ENCODE peak calls at places on chromosomes 3 and 15, in nine cellular contexts. One of them, this sample, is unnamed.

GRCh38 chr3:101381809-101382208 is 61.4 kb upstream of the IMPG2 start:
- DNase-seq in heart right ventricle: no peak
- DNase-seq in right lobe of liver: no peak
- DNase-seq in PC-3: peak
- DNase-seq in uterus: no peak
- DNase-seq in dorsolateral prefrontal cortex: no peak
- DNase-seq in tibial artery: no peak
- DNase-seq in coronary artery: no peak
- DNase-seq in GM23338: peak
- DNase-seq in this sample: no peak

GRCh38 chr3:30752961-30753360 is 141.5 kb downstream of the GADL1 start:
- DNase-seq in heart right ventricle: no peak
- DNase-seq in right lobe of liver: peak
- DNase-seq in PC-3: peak
- DNase-seq in uterus: no peak
- DNase-seq in dorsolateral prefrontal cortex: no peak
- DNase-seq in tibial artery: peak
- DNase-seq in coronary artery: no peak
- DNase-seq in GM23338: no peak
- DNase-seq in this sample: no peak

GRCh38 chr3:101066776-101067175 is 73.6 kb upstream of the ABI3BP start:
- DNase-seq in heart right ventricle: no peak
- DNase-seq in right lobe of liver: no peak
- DNase-seq in PC-3: peak
- DNase-seq in uterus: no peak
- DNase-seq in dorsolateral prefrontal cortex: no peak
- DNase-seq in tibial artery: no peak
- DNase-seq in coronary artery: no peak
- DNase-seq in GM23338: no peak
- DNase-seq in this sample: no peak

GRCh38 chr15:36594556-36595090 is 15.2 kb downstream of the CDIN1 start:
- DNase-seq in heart right ventricle: no peak
- DNase-seq in right lobe of liver: no peak
- DNase-seq in PC-3: peak
- DNase-seq in uterus: no peak
- DNase-seq in dorsolateral prefrontal cortex: no peak
- DNase-seq in tibial artery: no peak
- DNase-seq in coronary artery: no peak
- DNase-seq in GM23338: no peak
- DNase-seq in this sample: no peak

GRCh38 chr3:149609595-149609994 is 48.2 kb downstream of the WWTR1 start:
- DNase-seq in heart right ventricle: no peak
- DNase-seq in right lobe of liver: no peak
- DNase-seq in PC-3: no peak
- DNase-seq in uterus: no peak
- DNase-seq in dorsolateral prefrontal cortex: no peak
- DNase-seq in tibial artery: no peak
- DNase-seq in coronary artery: no peak
- DNase-seq in GM23338: no peak
- DNase-seq in this sample: peak

GRCh38 chr3:125165948-125166553 is 46.5 kb downstream of the SLC12A8 start:
- DNase-seq in heart right ventricle: no peak
- DNase-seq in right lobe of liver: no peak
- DNase-seq in PC-3: no peak
- DNase-seq in uterus: no peak
- DNase-seq in dorsolateral prefrontal cortex: no peak
- DNase-seq in tibial artery: no peak
- DNase-seq in coronary artery: no peak
- DNase-seq in GM23338: peak
- DNase-seq in this sample: no peak

GRCh38 chr3:195859061-195859845 is 47.5 kb upstream of the MUC4 start:
- DNase-seq in heart right ventricle: peak
- DNase-seq in right lobe of liver: peak
- DNase-seq in PC-3: peak
- DNase-seq in uterus: peak
- DNase-seq in dorsolateral prefrontal cortex: peak
- DNase-seq in tibial artery: peak
- DNase-seq in coronary artery: no peak
- DNase-seq in GM23338: peak
- DNase-seq in this sample: peak

GRCh38 chr15:74907277-74907870 is 723 bp upstream of the FAM219B start:
- DNase-seq in heart right ventricle: peak
- DNase-seq in right lobe of liver: no peak
- DNase-seq in PC-3: no peak
- DNase-seq in uterus: no peak
- DNase-seq in dorsolateral prefrontal cortex: no peak
- DNase-seq in tibial artery: no peak
- DNase-seq in coronary artery: no peak
- DNase-seq in GM23338: no peak
- DNase-seq in this sample: no peak

GRCh38 chr3:158105710-158106438 is at the start of gene SHOX2:
- DNase-seq in heart right ventricle: peak
- DNase-seq in right lobe of liver: peak
- DNase-seq in PC-3: no peak
- DNase-seq in uterus: peak
- DNase-seq in dorsolateral prefrontal cortex: no peak
- DNase-seq in tibial artery: peak
- DNase-seq in coronary artery: no peak
- DNase-seq in GM23338: peak
- DNase-seq in this sample: no peak

GRCh38 chr15:73326157-73326556 is 42.6 kb downstream of the HCN4 start:
- DNase-seq in heart right ventricle: no peak
- DNase-seq in right lobe of liver: peak
- DNase-seq in PC-3: no peak
- DNase-seq in uterus: no peak
- DNase-seq in dorsolateral prefrontal cortex: no peak
- DNase-seq in tibial artery: no peak
- DNase-seq in coronary artery: no peak
- DNase-seq in GM23338: no peak
- DNase-seq in this sample: no peak

GRCh38 chr15:73323956-73324355 is 44.8 kb downstream of the HCN4 start:
- DNase-seq in heart right ventricle: no peak
- DNase-seq in right lobe of liver: peak
- DNase-seq in PC-3: no peak
- DNase-seq in uterus: no peak
- DNase-seq in dorsolateral prefrontal cortex: no peak
- DNase-seq in tibial artery: no peak
- DNase-seq in coronary artery: no peak
- DNase-seq in GM23338: no peak
- DNase-seq in this sample: no peak

GRCh38 chr15:73323374-73323955 is 45.3 kb downstream of the HCN4 start:
- DNase-seq in heart right ventricle: no peak
- DNase-seq in right lobe of liver: peak
- DNase-seq in PC-3: no peak
- DNase-seq in uterus: no peak
- DNase-seq in dorsolateral prefrontal cortex: no peak
- DNase-seq in tibial artery: no peak
- DNase-seq in coronary artery: no peak
- DNase-seq in GM23338: no peak
- DNase-seq in this sample: no peak

GRCh38 chr15:73324496-73325170 is 44.1 kb downstream of the HCN4 start:
- DNase-seq in heart right ventricle: no peak
- DNase-seq in right lobe of liver: peak
- DNase-seq in PC-3: no peak
- DNase-seq in uterus: no peak
- DNase-seq in dorsolateral prefrontal cortex: no peak
- DNase-seq in tibial artery: no peak
- DNase-seq in coronary artery: no peak
- DNase-seq in GM23338: no peak
- DNase-seq in this sample: no peak

GRCh38 chr15:73325191-73325980 is 43.4 kb downstream of the HCN4 start:
- DNase-seq in heart right ventricle: no peak
- DNase-seq in right lobe of liver: peak
- DNase-seq in PC-3: no peak
- DNase-seq in uterus: no peak
- DNase-seq in dorsolateral prefrontal cortex: no peak
- DNase-seq in tibial artery: no peak
- DNase-seq in coronary artery: no peak
- DNase-seq in GM23338: peak
- DNase-seq in this sample: no peak
- TF ChIP-seq CTCF in heart right ventricle: peak
- TF ChIP-seq CTCF in right lobe of liver: no peak
- TF ChIP-seq CTCF in PC-3: peak
- TF ChIP-seq CTCF in uterus: no peak
- TF ChIP-seq CTCF in dorsolateral prefrontal cortex: no peak
- TF ChIP-seq CTCF in tibial artery: no peak
- TF ChIP-seq CTCF in coronary artery: no peak
- TF ChIP-seq CTCF in GM23338: peak
- TF ChIP-seq CTCF in this sample: peak

DNA sequence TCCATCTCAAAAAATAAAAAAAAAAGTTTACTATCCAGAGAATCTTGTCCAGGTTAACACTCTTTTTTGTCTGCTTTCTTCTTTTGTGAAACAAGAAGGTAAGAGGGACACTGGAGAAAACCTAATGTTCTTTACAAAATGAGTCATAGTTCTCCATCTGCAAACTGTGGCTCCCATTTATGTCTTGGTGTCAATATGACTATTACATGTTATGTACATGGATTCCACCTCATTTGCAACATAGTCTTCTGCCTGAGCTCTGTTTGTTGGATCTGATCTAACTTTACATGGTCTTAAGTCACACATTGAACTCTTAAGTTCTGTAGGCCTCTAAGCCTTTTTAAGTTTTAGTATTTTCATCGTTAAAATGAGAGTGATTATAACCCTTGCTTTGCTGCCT is 421.1 kb upstream of the TPRG1 start:
- DNase-seq in heart right ventricle: no peak
- DNase-seq in right lobe of liver: no peak
- DNase-seq in PC-3: no peak
- DNase-seq in uterus: no peak
- DNase-seq in dorsolateral prefrontal cortex: no peak
- DNase-seq in tibial artery: no peak
- DNase-seq in coronary artery: no peak
- DNase-seq in GM23338: no peak
- DNase-seq in this sample: no peak
- H3K4me3 ChIP-seq in heart right ventricle: no peak
- H3K4me3 ChIP-seq in right lobe of liver: no peak
- H3K4me3 ChIP-seq in PC-3: no peak
- H3K4me3 ChIP-seq in uterus: no peak
- H3K4me3 ChIP-seq in dorsolateral prefrontal cortex: no peak
- H3K4me3 ChIP-seq in tibial artery: no peak
- H3K4me3 ChIP-seq in coronary artery: no peak
- H3K4me3 ChIP-seq in GM23338: no peak
- H3K4me3 ChIP-seq in this sample: no peak

DNA sequence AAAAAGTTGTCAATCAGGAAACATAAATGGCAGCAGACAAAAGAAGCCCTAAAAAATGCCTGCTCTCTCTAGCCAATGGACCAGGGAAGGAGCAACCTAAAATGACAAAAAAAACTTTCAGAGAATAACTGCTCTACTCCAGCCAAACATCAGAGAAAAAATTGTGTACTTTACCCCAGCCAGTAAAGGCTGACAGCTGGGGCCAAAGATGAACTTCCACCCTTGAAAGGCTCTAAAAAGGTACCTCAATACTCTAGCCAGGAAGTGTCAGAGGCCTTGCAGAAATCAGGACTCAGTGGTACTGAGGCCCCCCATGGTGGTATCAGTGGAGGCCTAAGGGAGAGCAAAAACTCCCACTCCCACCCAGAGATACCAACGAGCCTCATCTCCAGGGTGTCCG is 18.3 kb downstream of the C3orf70 start:
- DNase-seq in heart right ventricle: no peak
- DNase-seq in right lobe of liver: no peak
- DNase-seq in PC-3: no peak
- DNase-seq in uterus: no peak
- DNase-seq in dorsolateral prefrontal cortex: no peak
- DNase-seq in tibial artery: no peak
- DNase-seq in coronary artery: no peak
- DNase-seq in GM23338: no peak
- DNase-seq in this sample: no peak
- TF ChIP-seq CTCF in heart right ventricle: no peak
- TF ChIP-seq CTCF in right lobe of liver: no peak
- TF ChIP-seq CTCF in PC-3: no peak
- TF ChIP-seq CTCF in uterus: no peak
- TF ChIP-seq CTCF in dorsolateral prefrontal cortex: no peak
- TF ChIP-seq CTCF in tibial artery: no peak
- TF ChIP-seq CTCF in coronary artery: no peak
- TF ChIP-seq CTCF in GM23338: no peak
- TF ChIP-seq CTCF in this sample: no peak

GRCh38 chr3:46351646-46352045 is 2.3 kb upstream of the CCR2 start:
- DNase-seq in heart right ventricle: no peak
- DNase-seq in right lobe of liver: no peak
- DNase-seq in PC-3: peak
- DNase-seq in uterus: no peak
- DNase-seq in dorsolateral prefrontal cortex: no peak
- DNase-seq in tibial artery: no peak
- DNase-seq in coronary artery: no peak
- DNase-seq in GM23338: no peak
- DNase-seq in this sample: no peak

GRCh38 chr3:46353090-46353489 is 821 bp upstream of the CCR2 start:
- DNase-seq in heart right ventricle: no peak
- DNase-seq in right lobe of liver: no peak
- DNase-seq in PC-3: no peak
- DNase-seq in uterus: no peak
- DNase-seq in dorsolateral prefrontal cortex: no peak
- DNase-seq in tibial artery: no peak
- DNase-seq in coronary artery: no peak
- DNase-seq in GM23338: no peak
- DNase-seq in this sample: no peak

GRCh38 chr3:46354478-46354877 is 567 bp downstream of the CCR2 start:
- DNase-seq in heart right ventricle: no peak
- DNase-seq in right lobe of liver: no peak
- DNase-seq in PC-3: no peak
- DNase-seq in uterus: no peak
- DNase-seq in dorsolateral prefrontal cortex: no peak
- DNase-seq in tibial artery: no peak
- DNase-seq in coronary artery: no peak
- DNase-seq in GM23338: no peak
- DNase-seq in this sample: no peak

GRCh38 chr3:46354984-46355383 is 1.1 kb downstream of the CCR2 start:
- DNase-seq in heart right ventricle: no peak
- DNase-seq in right lobe of liver: no peak
- DNase-seq in PC-3: no peak
- DNase-seq in uterus: no peak
- DNase-seq in dorsolateral prefrontal cortex: no peak
- DNase-seq in tibial artery: no peak
- DNase-seq in coronary artery: no peak
- DNase-seq in GM23338: no peak
- DNase-seq in this sample: no peak

DNA sequence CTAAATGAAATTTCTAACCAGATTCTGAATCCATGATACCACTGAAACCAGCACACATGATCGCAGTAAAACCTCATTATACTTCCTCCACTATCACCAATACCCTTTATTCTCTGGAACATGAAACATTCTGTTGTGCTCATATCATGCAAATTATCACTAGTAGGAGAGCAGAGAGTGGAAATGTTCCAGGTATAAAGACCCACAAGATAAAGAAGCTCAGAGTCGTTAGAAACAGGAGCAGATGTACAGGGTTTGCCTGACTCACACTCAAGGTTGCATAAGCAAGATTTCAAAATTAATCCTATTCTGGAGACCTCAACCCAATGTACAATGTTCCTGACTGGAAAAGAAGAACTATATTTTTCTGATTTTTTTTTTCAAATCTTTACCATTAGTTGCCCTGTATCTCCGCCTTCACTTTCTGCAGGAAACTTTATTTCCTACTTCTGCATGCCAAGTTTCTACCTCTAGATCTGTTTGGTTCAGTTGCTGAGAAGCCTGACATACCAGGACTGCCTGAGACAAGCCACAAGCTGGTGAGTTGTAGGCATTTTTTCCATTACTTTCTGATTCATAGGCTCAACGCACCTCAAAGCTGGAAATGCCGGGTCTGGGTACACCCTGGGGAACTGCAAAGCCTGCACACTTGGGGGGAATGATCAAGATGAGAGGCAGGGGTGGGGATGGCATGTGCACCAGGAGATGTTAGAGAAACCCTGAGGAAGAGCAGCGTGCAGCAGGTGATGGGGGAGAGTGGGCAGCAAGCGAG is at the start of gene CCR2:
- DNase-seq in heart right ventricle: no peak
- DNase-seq in right lobe of liver: no peak
- DNase-seq in PC-3: no peak
- DNase-seq in uterus: no peak
- DNase-seq in dorsolateral prefrontal cortex: no peak
- DNase-seq in tibial artery: no peak
- DNase-seq in coronary artery: no peak
- DNase-seq in GM23338: no peak
- DNase-seq in this sample: no peak
- H3K4me3 ChIP-seq in heart right ventricle: no peak
- H3K4me3 ChIP-seq in right lobe of liver: no peak
- H3K4me3 ChIP-seq in PC-3: no peak
- H3K4me3 ChIP-seq in uterus: no peak
- H3K4me3 ChIP-seq in dorsolateral prefrontal cortex: no peak
- H3K4me3 ChIP-seq in tibial artery: no peak
- H3K4me3 ChIP-seq in coronary artery: no peak
- H3K4me3 ChIP-seq in GM23338: no peak
- H3K4me3 ChIP-seq in this sample: no peak

This sample was measured in GM12864.